ENCODE peak calls at places on chromosomes 13 and 19, in six cellular contexts. X is astrocyte of the spinal cord, N is NCI-H1092, J is neural crest cell, B is pancreas, T is AG09309. Q is an unnamed sample.

GRCh38 chr13:103815619-103816018 is 749.4 kb upstream of the SLC10A2 start:
- DNase-seq in T (no peak), N (no peak), B (no peak), X (peak), J (no peak), Q (no peak)

GRCh38 chr13:102440259-102440936 is 38.5 kb upstream of the FGF14 start:
- DNase-seq in T (no peak), N (no peak), J (no peak), B (peak), X (no peak), Q (no peak)

GRCh38 chr19:42111384-42111783 is 20.9 kb downstream of the POU2F2 start:
- DNase-seq in T (peak), X (no peak), J (no peak), N (no peak), B (no peak), Q (no peak)

GRCh38 chr19:2532252-2533071 is 56.5 kb downstream of the GADD45B start:
- DNase-seq in T (peak), B (no peak), X (peak), N (no peak), J (no peak), Q (no peak)

GRCh38 chr19:49983645-49984229 is 22.8 kb upstream of the SIGLEC11 start:
- DNase-seq in X (no peak), B (peak), T (no peak), J (peak), N (peak), Q (peak)

GRCh38 chr13:42760949-42761348 is 20.4 kb upstream of the FAM216B start:
- DNase-seq in T (no peak), J (no peak), N (no peak), B (peak), X (peak), Q (no peak)

GRCh38 chr19:2552859-2553258 is 76.9 kb downstream of the GADD45B start:
- DNase-seq in T (no peak), N (no peak), B (no peak), X (no peak), J (no peak), Q (no peak)

GRCh38 chr19:38228491-38229439 is 4.7 kb upstream of the DPF1 start:
- DNase-seq in B (no peak), X (no peak), T (no peak), N (no peak), J (peak), Q (no peak)

GRCh38 chr13:36275190-36276002 is 22.2 kb downstream of the CCDC169 start:
- DNase-seq in N (peak), X (peak), B (peak), T (peak), J (peak), Q (no peak)

GRCh38 chr19:3175761-3176714 is 2.5 kb upstream of the S1PR4 start:
- DNase-seq in J (no peak), N (no peak), X (peak), T (peak), B (no peak), Q (peak)

GRCh38 chr19:15332311-15332996 is at the start of gene BRD4:
- DNase-seq in B (peak), X (peak), J (peak), N (peak), T (no peak), Q (peak)

GRCh38 chr19:1265611-1266115 is 3.5 kb upstream of the CIRBP start:
- DNase-seq in B (peak), T (no peak), X (peak), N (no peak), J (no peak), Q (no peak)

GRCh38 chr13:85675508-85675907 is 123.7 kb downstream of the SLITRK6 start:
- DNase-seq in N (no peak), X (no peak), B (no peak), T (no peak), J (no peak), Q (no peak)

GRCh38 chr13:61648546-61648945 is 232.9 kb upstream of the PCDH20 start:
- DNase-seq in X (no peak), N (no peak), B (no peak), J (no peak), T (no peak), Q (no peak)

GRCh38 chr19:48466571-48467325 is 2.4 kb upstream of the CYTH2 start:
- DNase-seq in J (no peak), B (no peak), T (peak), N (peak), X (peak), Q (no peak)

GRCh38 chr13:97344250-97345175 is 89.5 kb upstream of the RAP2A start:
- DNase-seq in J (peak), T (no peak), B (no peak), X (peak), N (peak), Q (peak)

GRCh38 chr19:18389736-18390074 is 3.7 kb downstream of the GDF15 start:
- DNase-seq in J (no peak), B (no peak), T (no peak), X (no peak), N (no peak), Q (no peak)

GRCh38 chr13:25253702-25254101 is 33.6 kb downstream of the MTMR6 start:
- DNase-seq in X (no peak), T (no peak), B (no peak), N (no peak), J (no peak), Q (no peak)